ENCODE peak calls at places on chromosome 18, in four cellular contexts. Y, Z, S and T are unnamed samples.

GRCh38 chr18:50289103-50289433 is 1.6 kb upstream of the CXXC1 start:
- DNase-seq in Z (no peak), S (peak), Y (no peak), T (no peak)

GRCh38 chr18:40371673-40372072 is 1583.4 kb upstream of the PIK3C3 start:
- DNase-seq in S (no peak), Z (no peak), Y (no peak), T (no peak)

GRCh38 chr18:45255142-45255890 is 360.0 kb upstream of the SLC14A2 start:
- DNase-seq in Z (no peak), Y (no peak), S (peak), T (no peak)

GRCh38 chr18:46623541-46623940 is 33.5 kb downstream of the LOXHD1 start:
- DNase-seq in Y (no peak), S (no peak), Z (no peak), T (no peak)

GRCh38 chr18:24396082-24396623 is 1.5 kb downstream of the OSBPL1A start:
- DNase-seq in S (no peak), Z (no peak), Y (no peak), T (no peak)

GRCh38 chr18:55875330-55875933 is 287.4 kb upstream of the TCF4 start:
- DNase-seq in Z (no peak), Y (no peak), S (no peak), T (no peak)

GRCh38 chr18:28159055-28159454 is 17.9 kb downstream of the CDH2 start:
- DNase-seq in S (no peak), Z (no peak), Y (no peak), T (no peak)

GRCh38 chr18:34697891-34698290 is 12.2 kb upstream of the DTNA start:
- DNase-seq in S (no peak), Z (no peak), Y (no peak), T (no peak)

GRCh38 chr18:58924473-58924872 is 59.8 kb downstream of the ZNF532 start:
- DNase-seq in Y (no peak), Z (no peak), S (no peak), T (no peak)

GRCh38 chr18:58928401-58928800 is 63.7 kb downstream of the ZNF532 start:
- DNase-seq in S (no peak), Y (no peak), Z (no peak), T (no peak)

GRCh38 chr18:58927659-58928058 is 63.0 kb downstream of the ZNF532 start:
- DNase-seq in Z (no peak), S (no peak), Y (no peak), T (no peak)

GRCh38 chr18:58922995-58923394 is 58.3 kb downstream of the ZNF532 start:
- DNase-seq in S (no peak), Y (no peak), Z (no peak), T (no peak)
- H3K4me3 ChIP-seq in S (no peak), Y (no peak), Z (no peak), T (no peak)

DNA sequence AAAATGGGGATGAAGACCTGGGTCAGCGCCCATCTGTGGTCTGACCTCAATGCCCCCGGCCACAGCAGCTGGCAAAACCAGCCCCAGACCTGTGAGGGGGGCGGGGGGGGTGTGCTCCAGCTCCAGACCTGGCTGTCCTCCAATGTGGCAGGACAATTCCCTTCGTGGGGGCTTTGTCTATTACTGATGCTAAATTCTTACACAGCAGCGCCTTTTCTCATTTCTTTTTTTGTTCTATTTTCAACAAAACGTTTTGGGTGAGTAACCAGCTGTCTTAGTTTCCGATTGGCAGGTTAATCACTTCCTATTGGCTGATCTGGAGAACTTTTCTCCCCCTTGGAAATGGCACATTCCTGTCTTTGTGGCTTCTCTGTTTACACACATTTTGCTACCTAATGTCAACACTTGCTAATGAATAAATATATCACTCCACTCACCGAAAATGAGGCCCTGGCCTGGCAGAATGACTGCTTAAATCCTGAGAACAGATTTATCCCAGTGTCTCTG is 4.4 kb downstream of the SMAD7 start:
- DNase-seq in S (no peak), Z (no peak), Y (no peak), T (no peak)
- H3K4me3 ChIP-seq in S (peak), Z (peak), Y (peak), T (no peak)

DNA sequence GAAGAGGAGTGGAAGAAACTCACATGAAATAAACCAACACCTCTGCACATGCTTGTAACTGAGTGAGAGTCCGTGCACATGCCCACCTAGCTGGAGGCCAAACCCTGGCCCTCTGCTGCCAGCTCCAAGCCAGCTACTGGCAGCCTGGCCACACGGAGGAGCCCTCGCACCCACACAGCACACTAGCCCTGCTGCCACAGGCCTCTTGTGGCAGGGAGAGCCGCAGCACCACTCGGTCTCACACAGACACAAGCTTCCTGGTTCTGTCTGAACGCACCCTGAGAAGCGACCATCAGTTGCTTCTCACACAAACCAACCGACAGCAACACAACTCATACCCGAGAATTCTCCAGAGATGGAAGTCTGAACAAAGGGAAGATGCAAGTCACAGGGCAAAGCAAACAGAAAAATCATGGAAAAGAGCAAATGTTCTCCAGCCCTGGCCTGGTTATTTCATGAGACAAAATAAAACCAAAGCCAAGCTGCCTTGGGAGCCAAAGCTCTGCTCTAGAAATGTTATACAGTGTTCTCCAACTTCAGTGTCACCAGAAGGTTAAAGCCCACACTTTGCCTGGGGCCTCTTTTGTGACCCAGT is 65.1 kb downstream of the FBXO15 start:
- DNase-seq in Z (no peak), S (no peak), Y (peak), T (peak)
- H3K4me3 ChIP-seq in Z (no peak), S (no peak), Y (no peak), T (no peak)

DNA sequence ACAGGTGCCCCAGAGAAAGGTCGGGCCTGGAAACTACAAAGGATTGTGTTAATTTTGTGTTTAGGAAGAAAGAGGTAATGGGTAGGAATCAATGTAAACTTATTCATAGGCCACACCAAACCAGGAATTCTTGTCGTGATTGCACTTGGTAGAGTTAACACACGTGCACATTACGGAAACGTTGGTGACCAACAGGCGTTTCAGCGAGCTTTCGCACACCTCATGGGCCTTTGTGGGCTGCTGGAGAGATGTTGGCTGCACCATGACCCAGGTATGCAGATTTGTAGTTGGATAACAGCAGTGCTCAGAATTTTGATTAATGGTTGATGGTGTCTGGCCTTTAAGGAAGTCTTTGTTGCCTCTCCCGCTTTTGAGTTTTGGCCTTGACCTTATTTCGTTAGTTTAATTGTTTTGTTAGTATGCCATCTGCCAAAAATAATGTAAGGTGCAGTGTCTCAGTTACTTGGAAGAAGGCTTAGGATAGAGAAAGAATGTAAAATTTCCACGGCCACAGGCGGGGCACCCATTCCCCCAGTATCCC is 1.8 kb downstream of the ZNF236 start:
- DNase-seq in Y (no peak), Z (no peak), S (peak), T (no peak)
- H3K4me3 ChIP-seq in Y (no peak), Z (peak), S (no peak), T (no peak)

GRCh38 chr18:80148316-80149199 is 39.5 kb downstream of the ADNP2 start:
- DNase-seq in Y (no peak), Z (peak), S (no peak), T (no peak)
- H3K4me3 ChIP-seq in Y (peak), Z (peak), S (peak), T (peak)

DNA sequence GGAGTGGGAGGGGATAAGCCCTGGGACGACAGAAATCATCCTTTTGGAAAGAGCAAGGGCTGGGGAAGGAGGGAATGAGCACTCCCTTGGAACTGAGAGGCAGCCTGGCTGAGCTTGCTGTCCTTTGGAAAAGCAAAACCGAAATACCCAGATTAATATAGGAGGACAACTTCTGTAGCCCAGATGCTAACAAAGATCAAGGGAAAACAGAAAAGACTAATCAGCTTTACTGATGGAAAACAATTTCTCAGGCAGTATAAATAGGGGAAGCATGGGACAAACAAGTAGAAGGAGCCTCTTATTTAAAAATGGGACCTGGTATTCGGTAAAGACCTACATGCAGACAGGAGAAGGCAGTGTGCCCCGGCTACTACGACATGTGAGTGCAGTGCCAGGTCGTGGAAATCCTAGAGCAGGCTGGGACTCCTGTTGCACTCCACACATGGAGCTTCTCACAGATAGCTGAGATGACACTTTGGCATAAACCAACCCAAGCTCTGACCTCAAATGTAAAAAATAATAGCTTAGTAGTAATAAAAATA is 775 bp upstream of the DSEL start:
- DNase-seq in Y (peak), S (peak), Z (peak), T (peak)
- H3K4me3 ChIP-seq in Y (peak), S (peak), Z (peak), T (peak)

DNA sequence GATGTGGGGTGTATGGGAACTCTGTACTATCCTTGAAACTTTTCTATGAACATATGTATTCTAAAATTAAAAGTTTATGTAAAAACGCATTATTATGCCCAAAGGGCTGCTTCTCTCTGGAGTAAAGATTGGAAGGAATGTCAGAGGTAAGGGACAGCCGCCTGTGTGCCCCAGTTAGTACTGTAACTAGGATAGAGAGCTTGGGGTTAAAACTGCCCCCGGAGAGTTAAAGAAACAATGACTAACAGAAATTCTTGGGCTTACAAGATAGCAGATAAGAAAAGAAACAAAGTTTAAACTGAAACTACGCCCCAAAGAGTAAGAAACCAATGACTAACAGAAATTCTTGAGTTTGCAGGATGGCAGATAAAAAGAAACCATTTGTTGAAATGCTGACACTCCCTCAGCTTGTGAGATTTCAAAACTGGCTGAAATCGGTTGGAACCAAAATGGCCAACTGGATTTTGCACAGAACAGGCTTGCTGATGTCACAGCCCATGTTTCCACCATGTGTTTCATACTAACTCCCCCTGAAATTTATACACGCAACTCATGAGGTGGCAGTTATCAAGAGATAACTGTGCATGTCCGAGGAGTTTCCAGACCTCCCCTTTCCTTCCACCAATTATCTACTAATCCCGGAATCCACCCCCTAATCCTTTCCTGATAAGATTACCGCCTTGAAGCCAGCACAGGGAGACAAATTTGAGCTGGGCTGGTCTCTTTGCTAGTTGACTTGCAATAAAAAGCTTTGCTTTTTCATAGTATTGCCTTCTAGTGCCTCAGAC is 8.7 kb upstream of the TXNDC2 start:
- DNase-seq in Y (peak), S (no peak), Z (no peak), T (no peak)
- H3K4me3 ChIP-seq in Y (peak), S (no peak), Z (peak), T (no peak)

GRCh38 chr18:54717673-54718435 is 110.4 kb upstream of the RAB27B start:
- DNase-seq in Z (no peak), S (no peak), Y (no peak), T (no peak)
- H3K4me3 ChIP-seq in Z (no peak), S (no peak), Y (no peak), T (no peak)

DNA sequence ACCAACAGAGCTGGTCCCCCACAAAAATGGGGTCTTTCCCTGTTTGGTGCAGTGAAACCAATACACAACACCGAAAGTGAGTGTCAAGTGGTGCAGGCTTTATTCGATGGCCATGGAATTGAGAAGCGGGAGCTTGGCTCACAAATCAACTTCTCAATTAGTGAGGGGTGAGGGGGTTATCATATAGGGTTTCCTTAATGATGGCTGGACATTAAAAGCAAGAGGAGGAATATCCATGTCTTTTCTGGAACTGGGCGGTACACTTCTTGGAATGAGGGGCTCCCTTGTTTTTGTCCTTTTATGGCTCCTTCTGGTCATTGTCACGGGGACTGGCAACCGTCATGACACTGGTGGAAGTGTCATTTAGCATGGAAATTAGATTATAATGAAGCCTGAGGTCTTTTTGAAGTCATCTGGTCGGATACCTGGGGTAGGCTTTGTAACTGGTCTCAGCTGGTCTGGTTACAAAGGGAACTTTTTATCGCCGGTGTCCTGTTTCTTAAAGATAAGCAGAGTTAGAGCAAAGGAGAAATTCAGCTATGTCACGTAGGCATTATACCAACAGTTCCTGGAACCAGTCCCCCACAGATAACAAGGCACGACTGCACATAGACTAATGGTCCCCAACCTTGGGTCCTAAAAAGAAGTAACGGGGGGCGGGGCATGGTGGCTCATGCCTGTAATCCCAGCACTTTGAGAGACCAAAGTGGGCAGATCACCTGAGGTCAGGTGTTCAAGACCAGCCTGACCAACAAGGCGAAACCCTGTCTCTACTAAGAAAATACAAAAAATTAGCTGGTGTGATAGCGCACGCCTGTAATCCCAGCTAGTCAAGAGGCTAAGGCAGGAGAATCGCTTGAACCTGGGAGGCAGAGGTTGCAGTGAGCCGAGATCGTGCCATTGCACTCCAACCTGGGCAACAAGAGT is 93.5 kb upstream of the NDUFV2 start:
- DNase-seq in Y (no peak), Z (no peak), S (no peak), T (no peak)
- H3K4me3 ChIP-seq in Y (no peak), Z (no peak), S (no peak), T (no peak)